ENCODE peak calls at places on chromosomes 7 and 10, in five cellular contexts. V is heart right ventricle, R is endodermal cell, C is A549, F is thoracic aorta. Z is an unnamed sample. For H3K4me1 and H3K9me3, the result is how much of the 10 kb centered on the place peaks cover.

GRCh38 chr10:119263966-119264621 is 56.7 kb downstream of the GRK5 start:
- DNase-seq in C (no peak), V (no peak), F (no peak), R (no peak), Z (no peak)

GRCh38 chr10:3126741-3127342 is 45.7 kb downstream of the PITRM1 start:
- DNase-seq in C (no peak), F (no peak), V (no peak), R (no peak), Z (no peak)

GRCh38 chr10:65100146-65100545 is 1578.9 kb downstream of the REEP3 start:
- DNase-seq in R (no peak), V (no peak), F (no peak), C (no peak), Z (no peak)

GRCh38 chr7:1425292-1426136 is 33.8 kb downstream of the MICALL2 start:
- DNase-seq in C (peak), F (no peak), V (no peak), R (peak), Z (no peak)

GRCh38 chr10:36450385-36450784 is 675.0 kb upstream of the ANKRD30A start:
- DNase-seq in F (no peak), V (no peak), C (no peak), R (no peak), Z (no peak)

GRCh38 chr10:4982764-4983226 is 19.6 kb downstream of the AKR1C1 start:
- DNase-seq in C (no peak), V (no peak), R (no peak), F (no peak), Z (no peak)

GRCh38 chr10:17387861-17388503 is 66.4 kb downstream of the ST8SIA6 start:
- DNase-seq in C (no peak), R (peak), V (no peak), F (no peak), Z (no peak)

GRCh38 chr10:76353124-76353851 is 921.9 kb downstream of the LRMDA start:
- DNase-seq in V (no peak), R (no peak), C (no peak), F (no peak), Z (no peak)

GRCh38 chr7:151081170-151082101 is 827 bp upstream of the FASTK start:
- DNase-seq in V (no peak), C (no peak), R (peak), F (no peak), Z (peak)

GRCh38 chr10:75565286-75566251 is 134.1 kb downstream of the LRMDA start:
- DNase-seq in V (no peak), F (no peak), C (no peak), R (no peak), Z (no peak)

GRCh38 chr7:93021748-93022147 is 96.0 kb downstream of the SAMD9 start:
- DNase-seq in R (no peak), C (no peak), V (no peak), F (no peak), Z (no peak)

GRCh38 chr10:112002191-112002590 is 181.4 kb downstream of the GPAM start:
- DNase-seq in C (no peak), F (no peak), R (no peak), V (no peak), Z (no peak)

GRCh38 chr10:118332948-118333710 is 9.0 kb downstream of the FAM204A start:
- DNase-seq in F (no peak), V (no peak), R (no peak), C (no peak), Z (no peak)

GRCh38 chr7:2034291-2035201 is 198.2 kb downstream of the MAD1L1 start:
- DNase-seq in F (no peak), C (no peak), R (no peak), V (no peak), Z (no peak)

GRCh38 chr10:102645741-102646609 is 1.7 kb downstream of the TRIM8 start:
- DNase-seq in F (peak), R (peak), V (peak), C (peak), Z (peak)

GRCh38 chr10:96721207-96721572 is 876 bp upstream of the PIK3AP1 start:
- DNase-seq in F (no peak), C (no peak), V (no peak), R (peak), Z (no peak)
- H3K4me1 ChIP-seq in F (under half), C (under half), V (under half), R (under half), Z (under half)

GRCh38 chr10:34800624-34801023 is 14.5 kb downstream of the PARD3 start:
- DNase-seq in V (no peak), F (no peak), R (no peak), C (no peak), Z (no peak)

GRCh38 chr10:34802692-34803091 is 12.4 kb downstream of the PARD3 start:
- DNase-seq in V (no peak), F (no peak), C (no peak), R (peak), Z (no peak)

GRCh38 chr10:34801066-34801738 is 13.9 kb downstream of the PARD3 start:
- DNase-seq in C (no peak), V (no peak), R (peak), F (no peak), Z (no peak)

GRCh38 chr10:34808336-34808735 is 6.8 kb downstream of the PARD3 start:
- DNase-seq in V (no peak), F (no peak), C (no peak), R (no peak), Z (no peak)

DNA sequence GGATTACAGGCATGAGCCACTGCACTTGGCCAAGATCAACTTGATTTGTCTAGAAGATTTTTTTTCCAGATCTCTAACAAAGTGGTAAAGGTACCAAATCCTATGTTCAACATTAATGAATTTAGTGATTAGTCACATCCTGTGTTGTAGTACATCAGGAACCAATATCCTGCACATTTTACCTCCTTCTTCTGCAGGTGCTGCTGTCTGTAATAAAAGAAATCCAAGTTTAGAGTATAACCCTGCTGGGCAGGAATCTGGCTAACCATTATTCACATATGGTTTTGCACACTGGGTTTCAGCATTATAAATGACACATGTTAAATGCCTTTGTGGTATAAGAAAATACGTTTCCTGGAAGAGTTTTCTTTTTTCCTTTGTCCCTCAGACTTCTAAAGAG is 10.8 kb downstream of the PARD3 start:
- DNase-seq in R (no peak), C (no peak), F (no peak), V (no peak), Z (no peak)
- TF ChIP-seq CTCF in R (no peak), C (no peak), F (no peak), V (no peak), Z (no peak)

GRCh38 chr7:278081-278480 is 11.9 kb upstream of the FOXL3 start:
- DNase-seq in C (no peak), R (no peak), F (no peak), V (no peak), Z (no peak)
- H3K9me3 ChIP-seq in C (under half), R (under half), F (under half), V (under half), Z (under half)

GRCh38 chr7:126839624-126840023 is 413.1 kb downstream of the GRM8 start:
- DNase-seq in F (no peak), C (no peak), V (no peak), R (no peak), Z (no peak)

GRCh38 chr7:126845331-126845730 is 407.4 kb downstream of the GRM8 start:
- DNase-seq in V (no peak), C (no peak), F (no peak), R (no peak), Z (no peak)

GRCh38 chr7:126843883-126844282 is 408.9 kb downstream of the GRM8 start:
- DNase-seq in V (no peak), C (no peak), R (no peak), F (no peak), Z (no peak)

GRCh38 chr7:126840869-126841268 is 411.9 kb downstream of the GRM8 start:
- DNase-seq in R (no peak), C (no peak), F (no peak), V (no peak), Z (no peak)

GRCh38 chr7:126842451-126842850 is 410.3 kb downstream of the GRM8 start:
- DNase-seq in R (no peak), V (no peak), C (no peak), F (no peak), Z (no peak)
- H3K4me1 ChIP-seq in R (under half), V (under half), C (under half), F (under half), Z (under half)

GRCh38 chr10:129274928-129275474 is 192.0 kb upstream of the MGMT start:
- DNase-seq in V (no peak), C (no peak), R (peak), F (no peak), Z (no peak)
- TF ChIP-seq CTCF in V (no peak), C (no peak), R (peak), F (no peak), Z (no peak)

GRCh38 chr7:63093481-63093880 is 905.2 kb upstream of the ZNF722 start:
- DNase-seq in F (no peak), R (no peak), C (no peak), V (no peak), Z (no peak)

GRCh38 chr7:63092951-63093350 is 905.7 kb upstream of the ZNF722 start:
- DNase-seq in F (no peak), R (no peak), V (no peak), C (no peak), Z (no peak)

DNA sequence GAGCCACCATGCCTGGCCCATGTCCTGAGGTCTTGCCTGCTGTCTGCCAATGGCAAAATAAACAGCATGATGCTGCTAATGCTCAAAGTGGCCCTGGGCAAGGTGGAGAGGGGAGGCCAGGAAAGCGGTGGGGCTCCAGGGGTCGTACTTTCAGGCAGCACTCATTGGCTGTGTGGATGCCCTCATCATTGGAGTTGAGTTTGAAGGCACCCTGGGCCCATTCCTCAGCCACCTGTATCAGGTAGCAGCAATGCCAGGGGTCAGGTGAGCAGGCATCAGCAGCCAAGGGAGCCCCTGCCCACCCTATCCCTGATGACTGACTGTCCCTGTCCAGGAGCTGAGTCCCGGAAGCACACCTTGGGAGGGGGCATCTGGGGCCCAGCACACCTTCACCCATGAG is 902.5 kb upstream of the ZNF722 start:
- DNase-seq in C (no peak), V (no peak), F (no peak), R (no peak), Z (no peak)
- H3K9me3 ChIP-seq in C (under half), V (under half), F (under half), R (half or more), Z (under half)

DNA sequence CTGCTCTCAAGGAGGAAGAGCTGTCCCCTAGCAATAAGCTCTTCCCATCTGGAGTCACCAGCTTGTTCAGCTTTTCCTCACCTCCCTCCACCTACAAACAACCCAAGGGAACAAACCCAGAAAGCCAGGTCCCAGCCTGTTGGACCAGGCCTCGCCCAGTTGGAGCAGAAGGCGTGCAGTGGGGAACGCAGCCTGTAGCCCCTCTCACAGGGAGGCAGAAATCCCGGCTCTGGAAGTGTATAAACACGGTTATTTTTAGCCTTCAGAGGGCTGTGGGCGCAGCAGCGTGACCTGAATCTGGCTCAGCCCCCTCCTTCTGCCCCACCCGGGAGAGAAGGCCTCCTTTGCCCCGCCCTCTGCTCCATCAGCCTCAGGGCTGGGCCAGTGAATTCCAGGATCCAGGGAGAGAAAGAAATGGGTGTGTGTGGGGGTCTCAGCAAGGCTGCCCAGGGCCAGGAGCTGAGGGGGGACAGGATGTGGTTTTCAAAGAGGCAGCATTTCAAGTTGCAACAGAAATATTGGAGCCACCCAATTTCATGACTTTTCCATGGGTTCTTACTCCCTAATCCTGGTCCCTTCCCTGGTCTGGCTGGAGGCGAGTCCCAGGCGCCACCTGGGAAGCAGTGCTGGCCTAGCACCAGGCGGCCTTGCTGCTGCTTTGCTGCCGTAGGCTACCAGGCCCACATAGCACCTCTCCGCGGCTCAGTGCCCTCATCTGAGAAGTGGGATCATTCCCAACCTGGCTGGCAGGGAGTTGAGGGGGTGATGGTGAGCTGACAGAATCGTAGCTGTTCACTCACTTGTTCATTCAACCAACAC is 33.5 kb downstream of the ZMIZ1 start:
- DNase-seq in C (no peak), V (peak), F (peak), R (no peak), Z (peak)
- H3K4me1 ChIP-seq in C (half or more), V (half or more), F (under half), R (under half), Z (half or more)

GRCh38 chr10:70478191-70479160 is at the start of gene PALD1:
- DNase-seq in V (peak), F (no peak), C (peak), R (peak), Z (peak)
- TF ChIP-seq CTCF in V (peak), F (no peak), C (no peak), R (peak), Z (peak)

DNA sequence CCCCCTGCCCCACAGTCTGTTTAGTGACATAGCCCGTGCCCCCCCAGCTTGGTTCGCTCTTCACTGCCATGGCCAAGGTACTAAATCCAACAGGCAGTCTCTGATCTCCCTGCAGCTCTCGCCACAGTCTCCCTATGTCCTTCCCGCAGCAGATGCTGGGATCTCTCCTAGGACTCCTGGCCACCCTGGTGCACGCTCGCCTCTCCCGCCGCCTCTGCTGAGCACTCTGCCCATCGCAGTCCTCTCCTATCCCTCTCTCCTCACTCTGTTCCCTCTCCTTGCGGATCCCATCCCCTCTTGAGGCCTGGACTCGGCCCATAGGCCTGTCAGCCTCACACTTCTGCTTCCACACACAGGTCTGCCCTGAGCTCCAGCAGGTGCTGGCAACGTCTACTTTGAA is 204.8 kb upstream of the TCERG1L start:
- DNase-seq in C (no peak), F (no peak), R (no peak), V (no peak), Z (no peak)
- H3K9me3 ChIP-seq in C (under half), F (under half), R (under half), V (under half), Z (under half)

GRCh38 chr10:97456034-97456685 is 10.2 kb downstream of the ZDHHC16 start:
- DNase-seq in R (no peak), C (no peak), F (no peak), V (no peak), Z (no peak)
- H3K4me1 ChIP-seq in R (under half), C (under half), F (under half), V (under half), Z (under half)